ENCODE peak calls at places on chromosome 7, in nine cellular contexts. S, P, C, D, M, V, K, Z and Y are unnamed samples.
A peak's percentile ranks its signal among the peaks of the same experiment; 100 is the strongest.

GRCh38 chr7:130951303-130951975 is 217.4 kb upstream of the KLF14 start:
- DNase-seq in C (no peak), D (no peak), V (no peak), K (no peak), M (no peak), Z (no peak), P (no peak), S (no peak), Y (no peak)

GRCh38 chr7:42046483-42046882 is 190.5 kb downstream of the GLI3 start:
- DNase-seq in C (peak; percentile 91), S (no peak), P (peak; percentile 22), M (no peak), D (peak; percentile 11), K (peak; percentile 84), V (no peak), Z (no peak), Y (no peak)

GRCh38 chr7:94632338-94633024 is 23.5 kb downstream of the SGCE start:
- DNase-seq in P (peak; percentile 70), M (peak; percentile 21), D (no peak), C (peak; percentile 66), K (peak; percentile 82), Z (peak; percentile 17), V (peak; percentile 73), S (no peak), Y (peak; percentile 83)

GRCh38 chr7:7164590-7164989 is 17.8 kb upstream of the C1GALT1 start:
- DNase-seq in K (no peak), D (no peak), V (no peak), C (no peak), Z (no peak), S (no peak), P (no peak), M (no peak), Y (no peak)

GRCh38 chr7:7236041-7236440 is 53.7 kb downstream of the C1GALT1 start:
- DNase-seq in S (no peak), C (no peak), D (no peak), Z (no peak), V (peak; percentile 8), K (no peak), M (no peak), P (no peak), Y (peak; percentile 82)

GRCh38 chr7:10643545-10643944 is 330.1 kb upstream of the PHF14 start:
- DNase-seq in V (no peak), S (no peak), D (no peak), M (no peak), K (no peak), C (no peak), P (no peak), Z (no peak), Y (no peak)

GRCh38 chr7:37216923-37217322 is 231.7 kb downstream of the ELMO1 start:
- DNase-seq in C (no peak), K (no peak), M (no peak), Z (no peak), S (no peak), V (no peak), P (no peak), D (no peak), Y (no peak)

GRCh38 chr7:74141705-74142104 is 32.5 kb upstream of the EIF4H start:
- DNase-seq in S (no peak), Z (peak; percentile 28), K (no peak), V (no peak), P (no peak), M (no peak), D (no peak), C (no peak), Y (peak; percentile 51)

GRCh38 chr7:77691892-77692491 is 4.3 kb upstream of the RSBN1L start:
- DNase-seq in P (no peak), C (no peak), M (no peak), Z (no peak), K (no peak), D (no peak), V (no peak), S (no peak), Y (no peak)

GRCh38 chr7:151520419-151521229 is 929 bp upstream of the RHEB start:
- DNase-seq in D (no peak), K (no peak), C (no peak), V (peak; percentile 11), M (no peak), Z (peak; percentile 29), P (no peak), S (peak; percentile 22), Y (no peak)

GRCh38 chr7:106485031-106485551 is 175.9 kb downstream of the CCDC71L start:
- DNase-seq in P (peak; percentile 64), V (peak; percentile 88), S (no peak), M (no peak), Z (peak; percentile 44), D (peak; percentile 42), C (peak; percentile 65), K (peak; percentile 45), Y (peak; percentile 86)

GRCh38 chr7:117949232-117949631 is 76.0 kb upstream of the CTTNBP2 start:
- DNase-seq in C (no peak), Z (no peak), V (no peak), K (no peak), S (no peak), D (no peak), P (no peak), M (peak; percentile 35), Y (peak; percentile 89)

GRCh38 chr7:55365103-55365679 is at the start of gene LANCL2:
- DNase-seq in M (no peak), Z (no peak), D (no peak), C (peak; percentile 43), S (no peak), P (no peak), K (peak; percentile 49), V (no peak), Y (no peak)

GRCh38 chr7:117675519-117676137 is 195.8 kb downstream of the CFTR start:
- DNase-seq in D (no peak), M (peak; percentile 16), Z (no peak), C (peak; percentile 39), K (no peak), V (no peak), P (no peak), S (no peak), Y (no peak)

GRCh38 chr7:92260248-92260781 is 14.5 kb downstream of the ANKIB1 start:
- DNase-seq in P (no peak), K (no peak), M (peak; percentile 7), S (no peak), C (no peak), V (no peak), Z (no peak), D (no peak), Y (peak; percentile 86)

DNA sequence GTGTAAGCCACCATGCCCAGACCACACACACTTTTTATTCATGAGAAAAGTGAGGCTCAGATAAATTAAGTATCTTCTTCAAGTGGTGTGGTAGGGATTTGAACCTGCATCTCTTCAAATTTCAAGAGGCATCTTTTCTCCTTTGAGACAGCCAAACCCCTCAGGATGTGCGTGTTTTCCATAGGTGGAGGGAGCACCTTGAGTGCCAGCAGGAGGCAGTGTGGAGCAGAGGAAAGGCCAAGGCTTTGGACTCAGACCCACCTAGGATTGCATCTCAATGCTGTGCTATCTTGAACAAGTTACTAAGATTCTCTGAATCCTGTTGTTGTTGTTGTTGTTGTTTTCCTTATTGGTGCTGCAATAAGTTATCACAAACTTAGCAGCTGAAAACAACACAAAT is 40.2 kb upstream of the MYL10 start:
- DNase-seq in C (no peak), S (no peak), M (peak; percentile 20), K (no peak), V (no peak), D (no peak), Z (no peak), P (no peak), Y (no peak)
- TF ChIP-seq CTCF in C (peak; percentile 17), S (no peak), M (no peak), K (peak; percentile 29), V (peak; percentile 32), D (peak; percentile 31), Z (peak; percentile 36), P (peak; percentile 23), Y (peak; percentile 18)

DNA sequence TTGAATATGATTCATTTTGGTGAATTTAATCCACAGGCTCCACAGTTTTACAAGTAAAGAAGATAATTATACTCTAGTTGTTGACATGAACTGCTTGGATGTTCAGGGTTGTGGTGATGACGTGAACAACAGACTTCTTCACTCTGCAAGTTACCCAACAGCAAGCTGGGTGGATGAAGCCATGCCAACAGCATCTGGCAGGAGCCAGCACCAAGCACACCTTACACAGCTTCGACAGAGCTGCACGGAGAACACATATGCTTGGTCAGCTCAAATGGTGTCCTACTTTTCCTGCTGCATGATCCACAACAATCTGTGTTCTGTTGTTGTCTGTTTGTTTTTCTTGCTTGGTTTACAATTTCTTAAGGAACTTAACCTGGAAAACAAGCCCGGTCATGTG is 9.8 kb downstream of the NOD1 start:
- DNase-seq in M (no peak), S (no peak), Z (no peak), P (no peak), K (peak; percentile 72), V (peak; percentile 90), C (peak; percentile 83), D (no peak), Y (peak; percentile 61)
- H3K4me3 ChIP-seq in M (no peak overlapping the region), S (peak overlapping the region; percentile 35), Z (no peak overlapping the region), P (no peak overlapping the region), K (peak overlapping the region; percentile 16), V (peak overlapping the region; percentile 2), C (peak overlapping the region; percentile 18), D (no peak overlapping the region), Y (no peak overlapping the region)

DNA sequence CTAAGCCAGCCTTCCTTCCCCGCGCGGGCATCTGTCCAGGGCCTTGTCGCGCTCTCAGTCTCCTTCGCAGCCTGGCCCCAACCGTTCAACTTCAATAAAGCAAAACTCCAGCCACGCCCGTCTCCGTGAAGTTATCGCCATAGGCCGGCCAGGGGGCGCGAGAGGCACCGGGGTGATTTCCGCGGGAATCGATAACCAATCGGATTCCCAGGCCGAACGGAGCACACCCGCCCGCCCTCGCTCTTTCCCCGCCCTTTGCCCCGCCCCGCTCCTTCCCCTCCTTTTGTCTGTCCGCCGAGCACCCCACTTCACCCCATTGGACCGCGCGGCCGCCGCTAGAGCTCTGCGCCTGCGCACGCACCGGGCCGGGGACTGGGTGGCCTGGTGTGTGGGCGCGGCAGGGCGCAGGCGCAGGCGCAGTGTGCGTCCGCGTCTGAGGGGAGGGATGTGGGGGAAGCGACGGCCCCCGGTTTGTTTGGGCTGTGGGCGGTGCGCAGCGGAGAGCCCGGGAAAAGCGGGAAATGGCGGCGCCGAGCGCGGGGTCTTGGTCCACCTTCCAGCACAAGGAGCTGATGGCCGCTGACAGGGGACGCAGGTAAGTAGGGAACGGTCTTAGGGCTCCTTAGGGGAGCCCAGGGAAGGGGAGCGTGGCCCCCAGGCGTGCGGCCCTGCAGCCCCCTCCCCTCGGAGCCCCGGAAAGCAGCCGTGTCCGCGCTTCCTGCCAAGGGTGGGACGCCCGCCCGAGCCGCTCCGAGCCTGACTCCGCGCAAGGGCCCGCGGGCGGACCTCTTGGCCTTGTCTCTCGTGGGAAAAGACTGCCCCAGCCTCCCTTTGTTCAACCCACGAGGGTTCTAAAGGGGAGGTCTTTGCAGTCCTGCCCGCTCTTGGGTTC is at the start of gene CASP2:
- DNase-seq in K (peak; percentile 97), S (peak; percentile 96), C (peak; percentile 95), Z (peak; percentile 99), V (peak; percentile 96), P (peak; percentile 88), M (peak; percentile 98), D (peak; percentile 91), Y (peak; percentile 97)
- TF ChIP-seq CTCF in K (peak; percentile 22), S (peak; percentile 17), C (peak; percentile 46), Z (peak; percentile 37), V (peak; percentile 52), P (peak; percentile 27), M (peak; percentile 8), D (peak; percentile 44), Y (peak; percentile 31)

DNA sequence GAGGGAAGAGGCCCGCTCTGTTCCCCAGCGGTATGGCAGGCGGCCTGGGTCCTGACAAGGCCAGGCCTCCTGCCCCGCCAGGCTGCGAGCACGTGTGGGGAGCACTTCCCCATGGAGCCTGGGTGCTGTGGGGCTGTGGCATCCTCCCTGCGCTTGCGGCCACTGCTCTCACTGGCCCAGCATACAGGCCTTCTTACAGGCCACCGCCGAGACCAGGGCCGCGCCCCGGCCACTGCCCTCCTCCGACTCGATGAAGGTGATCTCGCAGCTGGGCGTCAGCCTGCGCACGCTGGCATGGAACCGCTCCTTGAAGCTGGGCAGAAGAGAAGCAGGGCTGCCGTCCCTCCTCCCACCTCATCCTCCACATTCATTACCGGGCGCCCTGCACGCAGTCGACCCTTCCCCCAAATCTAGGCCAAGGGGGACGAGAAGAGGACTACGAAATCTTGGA is 3.9 kb upstream of the MYL7 start:
- DNase-seq in D (no peak), V (no peak), C (no peak), K (no peak), P (no peak), S (no peak), M (no peak), Z (no peak), Y (no peak)
- H3K4me3 ChIP-seq in D (no peak overlapping the region), V (no peak overlapping the region), C (no peak overlapping the region), K (no peak overlapping the region), P (no peak overlapping the region), S (peak overlapping the region; percentile 74), M (no peak overlapping the region), Z (no peak overlapping the region), Y (peak overlapping the region; percentile 34)